ENCODE peak calls at places on chromosomes 4 and X, in seven cellular contexts. U, Y, V, J, I, B and Q are unnamed samples.

GRCh38 chr4:17189322-17189721 is 290.9 kb upstream of the LDB2 start:
- DNase-seq in V (peak), J (no peak), B (peak), Y (no peak), U (no peak), I (no peak), Q (no peak)

GRCh38 chrX:65862638-65863037 is 177.2 kb downstream of the VSIG4 start:
- DNase-seq in J (no peak), U (no peak), V (no peak), I (no peak), B (no peak), Y (no peak), Q (no peak)

GRCh38 chr4:184861047-184861446 is 35.3 kb upstream of the ACSL1 start:
- DNase-seq in B (no peak), J (no peak), V (no peak), Y (no peak), U (no peak), I (no peak), Q (no peak)

GRCh38 chr4:178086324-178086723 is 644.1 kb upstream of the AGA start:
- DNase-seq in Y (peak), I (no peak), J (no peak), V (no peak), B (peak), U (no peak), Q (no peak)

GRCh38 chrX:150482537-150483217 is 85.7 kb upstream of the MTM1 start:
- DNase-seq in U (no peak), J (no peak), Y (no peak), I (no peak), V (peak), B (peak), Q (no peak)

GRCh38 chr4:94909645-94910044 is 151.9 kb downstream of the BMPR1B start:
- DNase-seq in V (no peak), U (no peak), I (no peak), Y (no peak), J (no peak), B (no peak), Q (no peak)

GRCh38 chrX:34528081-34528480 is 129.0 kb downstream of the TMEM47 start:
- DNase-seq in B (no peak), V (no peak), I (no peak), Y (no peak), U (no peak), J (no peak), Q (no peak)

GRCh38 chrX:75655627-75656026 is 129.4 kb downstream of the MAGEE2 start:
- DNase-seq in B (no peak), J (no peak), U (no peak), I (no peak), V (no peak), Y (no peak), Q (no peak)

GRCh38 chr4:168716411-168717129 is 219.7 kb downstream of the PALLD start:
- DNase-seq in U (no peak), V (peak), I (no peak), B (no peak), J (no peak), Y (no peak), Q (no peak)

GRCh38 chr4:8328866-8329559 is 59.5 kb downstream of the HTRA3 start:
- DNase-seq in I (no peak), U (no peak), B (no peak), Y (peak), V (no peak), J (no peak), Q (peak)

GRCh38 chrX:85516131-85516530 is 136.7 kb upstream of the POF1B start:
- DNase-seq in J (no peak), I (no peak), U (no peak), B (no peak), V (no peak), Y (no peak), Q (no peak)

GRCh38 chrX:154074199-154074598 is 23.3 kb downstream of the MECP2 start:
- DNase-seq in U (no peak), I (no peak), Y (no peak), J (no peak), B (no peak), V (peak), Q (no peak)

DNA sequence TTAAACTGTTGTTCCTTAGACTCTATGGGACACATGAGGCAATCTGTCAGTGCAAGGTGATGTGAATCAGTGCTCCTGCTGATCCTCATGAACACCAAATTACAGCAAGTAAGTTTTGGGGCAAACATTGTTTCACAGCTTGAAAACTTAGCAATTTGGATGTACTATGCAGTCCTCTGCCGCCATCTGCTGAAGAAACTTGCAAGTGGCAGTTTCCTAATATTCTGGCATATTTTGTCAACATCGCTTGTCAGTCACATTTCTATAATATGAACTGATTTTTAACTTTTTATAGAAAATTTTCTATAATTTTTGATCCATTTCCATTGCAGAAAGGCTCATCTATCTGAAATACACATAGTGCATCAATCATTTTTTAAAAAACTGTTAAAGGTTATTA is 56.3 kb downstream of the ZAR1 start:
- DNase-seq in V (peak), Y (peak), I (no peak), B (peak), J (no peak), U (peak), Q (no peak)
- TF ChIP-seq CTCF in V (peak), Y (peak), I (peak), B (peak), J (no peak), U (peak), Q (peak)

GRCh38 chr4:174999407-174999806 is 81.2 kb downstream of the ADAM29 start:
- DNase-seq in U (no peak), J (no peak), B (no peak), Y (no peak), V (peak), I (no peak), Q (no peak)

GRCh38 chr4:174996079-174996478 is 77.9 kb downstream of the ADAM29 start:
- DNase-seq in V (no peak), U (no peak), J (no peak), Y (no peak), B (no peak), I (no peak), Q (no peak)

GRCh38 chr4:174989791-174990190 is 71.6 kb downstream of the ADAM29 start:
- DNase-seq in J (no peak), U (no peak), I (no peak), V (no peak), B (no peak), Y (no peak), Q (no peak)

GRCh38 chr4:174993916-174994315 is 75.8 kb downstream of the ADAM29 start:
- DNase-seq in B (no peak), V (no peak), Y (no peak), U (no peak), I (no peak), J (no peak), Q (no peak)
- TF ChIP-seq CTCF in B (no peak), V (no peak), Y (no peak), U (no peak), I (no peak), J (no peak), Q (no peak)

GRCh38 chrX:72569786-72570185 is 2.9 kb downstream of the HDAC8 start:
- DNase-seq in J (no peak), U (no peak), Y (no peak), B (no peak), I (no peak), V (peak), Q (no peak)
- TF ChIP-seq CTCF in J (no peak), U (no peak), Y (no peak), B (no peak), I (no peak), V (peak), Q (peak)

GRCh38 chrX:92230628-92231027 is 451.5 kb downstream of the PCDH11X start:
- DNase-seq in V (no peak), Y (no peak), I (no peak), B (no peak), J (no peak), U (no peak), Q (no peak)

GRCh38 chrX:92231391-92231790 is 452.2 kb downstream of the PCDH11X start:
- DNase-seq in Y (no peak), U (no peak), J (no peak), V (no peak), I (no peak), B (no peak), Q (no peak)

GRCh38 chrX:92232182-92232581 is 453.0 kb downstream of the PCDH11X start:
- DNase-seq in I (no peak), J (no peak), Y (no peak), V (peak), B (peak), U (no peak), Q (no peak)
- TF ChIP-seq CTCF in I (no peak), J (no peak), Y (peak), V (peak), B (peak), U (peak), Q (peak)

GRCh38 chr4:161317000-161317399 is 846.8 kb downstream of the FSTL5 start:
- DNase-seq in V (no peak), Y (no peak), I (no peak), J (no peak), B (no peak), U (no peak), Q (no peak)

DNA sequence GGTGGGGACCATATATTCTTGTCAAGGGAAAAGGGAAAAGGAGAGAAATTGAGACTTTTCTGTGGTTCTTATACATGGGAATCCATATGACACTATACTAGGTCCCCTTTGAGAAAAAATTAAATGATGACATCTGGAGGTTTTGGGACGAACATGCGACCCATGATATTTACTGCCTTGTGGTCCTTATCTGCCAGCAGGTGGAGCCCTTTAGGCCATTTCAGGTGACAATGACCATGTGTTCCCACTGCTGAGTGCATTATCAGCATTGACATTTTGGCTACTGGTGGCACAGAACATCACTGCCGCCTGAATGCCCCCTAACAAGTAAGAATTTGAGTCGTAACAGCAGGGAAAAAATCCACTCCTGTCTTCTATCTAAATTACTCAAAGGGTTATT is 843.4 kb downstream of the FSTL5 start:
- DNase-seq in U (peak), I (no peak), J (no peak), Y (peak), B (peak), V (peak), Q (no peak)
- TF ChIP-seq CTCF in U (peak), I (peak), J (no peak), Y (peak), B (peak), V (no peak), Q (peak)

GRCh38 chrX:95764972-95765451 is 919.6 kb upstream of the DIAPH2 start:
- DNase-seq in B (peak), J (no peak), V (peak), U (no peak), I (no peak), Y (no peak), Q (no peak)

GRCh38 chrX:95760356-95760755 is 924.3 kb upstream of the DIAPH2 start:
- DNase-seq in U (no peak), J (no peak), B (no peak), Y (no peak), V (no peak), I (no peak), Q (no peak)

DNA sequence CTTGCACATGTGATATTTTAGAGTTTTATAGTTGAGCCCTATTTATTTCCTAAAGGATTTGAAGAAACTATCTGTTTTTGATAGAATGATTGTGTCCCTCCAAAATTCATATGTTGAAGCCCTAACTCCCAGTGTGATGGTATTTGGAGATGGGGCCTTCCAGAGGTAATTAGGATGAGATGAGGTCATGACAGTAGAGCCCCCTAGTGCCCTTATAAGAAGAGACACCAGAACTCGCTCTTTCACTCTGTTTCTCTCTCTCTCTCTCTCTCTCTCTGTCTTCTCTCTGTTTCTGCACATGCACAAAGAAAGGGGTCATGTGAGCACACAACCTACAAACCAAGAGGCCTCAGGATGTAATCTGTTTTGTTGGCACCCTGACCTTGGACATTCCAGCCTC is 921.9 kb upstream of the DIAPH2 start:
- DNase-seq in U (no peak), B (peak), V (no peak), I (no peak), Y (no peak), J (no peak), Q (no peak)
- TF ChIP-seq CTCF in U (peak), B (peak), V (no peak), I (no peak), Y (no peak), J (no peak), Q (no peak)

DNA sequence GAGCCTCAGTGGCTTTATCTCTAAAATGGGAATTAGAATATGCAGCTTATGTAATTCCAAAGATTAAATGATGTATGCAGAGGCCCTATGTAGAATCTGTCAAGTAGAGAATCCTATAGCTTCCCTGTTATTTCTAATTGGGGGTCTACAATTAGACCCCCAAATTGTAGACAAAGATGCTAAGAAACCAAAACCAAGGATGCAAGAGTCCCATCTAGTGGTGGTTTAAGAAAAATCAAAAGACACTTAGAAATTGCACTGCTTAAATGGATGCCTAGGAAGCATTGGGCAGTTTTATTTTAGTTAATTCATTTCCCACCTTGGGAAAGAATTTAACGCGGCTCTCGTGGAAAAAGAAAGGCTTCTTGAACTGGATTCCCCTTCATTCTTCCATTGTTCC is 115.2 kb downstream of the GABRA2 start:
- DNase-seq in I (no peak), Y (no peak), U (no peak), V (peak), J (no peak), B (no peak), Q (no peak)
- TF ChIP-seq CTCF in I (peak), Y (peak), U (peak), V (peak), J (no peak), B (peak), Q (peak)

DNA sequence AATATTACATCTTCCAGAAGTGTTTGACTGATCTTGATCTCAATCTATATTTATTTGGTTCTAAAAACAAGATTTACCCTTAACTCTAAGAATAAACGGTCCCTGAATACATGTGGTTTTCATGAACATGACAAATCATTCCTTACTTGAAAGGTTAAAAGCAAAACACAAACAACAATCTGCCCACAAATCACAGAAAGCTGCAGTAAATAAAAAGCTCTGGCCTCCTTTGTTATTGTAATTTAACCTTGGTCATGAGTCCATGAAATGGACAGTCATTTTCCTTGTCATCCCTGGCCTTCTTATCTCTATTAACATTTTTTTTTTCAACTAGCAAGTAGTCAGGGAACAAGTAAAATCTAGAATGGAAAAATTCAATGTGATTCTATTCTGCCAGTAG is 92.7 kb downstream of the SCD5 start:
- DNase-seq in U (no peak), Y (no peak), V (no peak), I (no peak), J (no peak), B (no peak), Q (no peak)
- TF ChIP-seq CTCF in U (no peak), Y (no peak), V (no peak), I (no peak), J (no peak), B (no peak), Q (no peak)